ENCODE peak calls at places on chromosomes 7 and 10, in four cellular contexts. S is IMR-90, Z is HepG2, B is K562. W is an unnamed sample.

GRCh38 chr10:123891147-123892011 is at the start of gene CPXM2:
- DNase-seq in S (no peak), Z (no peak), B (no peak), W (no peak)

GRCh38 chr7:3106353-3106752 is 62.7 kb upstream of the CARD11 start:
- DNase-seq in S (no peak), Z (no peak), B (no peak), W (no peak)

GRCh38 chr7:134585897-134586296 is 37.0 kb downstream of the AKR1B15 start:
- DNase-seq in S (no peak), Z (no peak), B (no peak), W (no peak)

GRCh38 chr10:74371696-74372095 is 220.7 kb downstream of the ADK start:
- DNase-seq in S (peak; percentile 51), Z (no peak), B (no peak), W (no peak)

GRCh38 chr10:127618797-127619196 is 69.7 kb downstream of the NPS start:
- DNase-seq in S (no peak), Z (no peak), B (no peak), W (no peak)

GRCh38 chr10:97762816-97763215 is 9.0 kb downstream of the SFRP5 start:
- DNase-seq in S (no peak), Z (peak; percentile 81), B (no peak), W (no peak)

GRCh38 chr7:71244023-71244422 is 112.1 kb downstream of the GALNT17 start:
- DNase-seq in S (no peak), Z (no peak), B (no peak), W (no peak)

GRCh38 chr7:44378744-44379143 is 53.4 kb upstream of the CAMK2B start:
- DNase-seq in S (peak; percentile 92), Z (peak; percentile 75), B (no peak), W (peak; percentile 24)

GRCh38 chr10:124532106-124532641 is 70.6 kb downstream of the LHPP start:
- DNase-seq in S (no peak), Z (peak; percentile 39), B (peak; percentile 55), W (peak; percentile 56)

GRCh38 chr10:88525371-88526079 is 57.6 kb downstream of the RNLS start:
- DNase-seq in S (peak; percentile 72), Z (no peak), B (no peak), W (peak; percentile 50)

GRCh38 chr7:157501576-157501975 is 164.8 kb downstream of the DNAJB6 start:
- DNase-seq in S (no peak), Z (no peak), B (no peak), W (no peak)

GRCh38 chr10:86345296-86346168 is 21.1 kb downstream of the GRID1 start:
- DNase-seq in S (no peak), Z (no peak), B (no peak), W (peak; percentile 84)

GRCh38 chr10:114142018-114142417 is 32.0 kb downstream of the CCDC186 start:
- DNase-seq in S (no peak), Z (no peak), B (no peak), W (no peak)

GRCh38 chr10:110576220-110576619 is 8.7 kb downstream of the SMC3 start:
- DNase-seq in S (peak; percentile 85), Z (no peak), B (no peak), W (no peak)

GRCh38 chr10:76150139-76150885 is 718.9 kb downstream of the LRMDA start:
- DNase-seq in S (peak; percentile 27), Z (peak; percentile 96), B (no peak), W (no peak)

GRCh38 chr10:33273295-33274002 is 61.0 kb downstream of the NRP1 start:
- DNase-seq in S (peak; percentile 96), Z (peak; percentile 36), B (no peak), W (peak; percentile 98)

GRCh38 chr7:158976468-158976848 is 120.1 kb downstream of the DYNC2I1 start:
- DNase-seq in S (no peak), Z (peak; percentile 35), B (no peak), W (no peak)

GRCh38 chr10:72906446-72906845 is 12.9 kb downstream of the OIT3 start:
- DNase-seq in S (peak; percentile 15), Z (no peak), B (no peak), W (no peak)

GRCh38 chr10:36224431-36224985 is 582.4 kb upstream of the FZD8 start:
- DNase-seq in S (peak; percentile 19), Z (no peak), B (no peak), W (no peak)

GRCh38 chr7:94823952-94824351 is 83.4 kb upstream of the PPP1R9A start:
- DNase-seq in S (peak; percentile 1), Z (peak; percentile 44), B (no peak), W (peak; percentile 63)

GRCh38 chr10:124301736-124302135 is 117.0 kb downstream of the OAT start:
- DNase-seq in S (no peak), Z (no peak), B (no peak), W (no peak)

GRCh38 chr7:152342796-152343195 is 93.0 kb downstream of the KMT2C start:
- DNase-seq in S (no peak), Z (no peak), B (no peak), W (no peak)

GRCh38 chr10:86329896-86330680 is 36.5 kb downstream of the GRID1 start:
- DNase-seq in S (no peak), Z (no peak), B (no peak), W (no peak)

GRCh38 chr7:129376778-129377700 is 57.2 kb upstream of the STRIP2 start:
- DNase-seq in S (peak; percentile 65), Z (no peak), B (no peak), W (no peak)

GRCh38 chr10:45464958-45465567 is 91.0 kb downstream of the ALOX5 start:
- DNase-seq in S (peak; percentile 67), Z (peak; percentile 43), B (peak; percentile 86), W (peak; percentile 62)

GRCh38 chr7:6648815-6649104 is 11.6 kb downstream of the ZNF316 start:
- DNase-seq in S (no peak), Z (no peak), B (no peak), W (no peak)

GRCh38 chr7:111756687-111757178 is 194.4 kb upstream of the IMMP2L start:
- DNase-seq in S (peak; percentile 82), Z (no peak), B (no peak), W (no peak)

GRCh38 chr10:122249991-122250750 is 20.9 kb upstream of the BTBD16 start:
- DNase-seq in S (no peak), Z (no peak), B (no peak), W (no peak)

GRCh38 chr7:76372984-76373833 is 14.4 kb upstream of the YWHAG start:
- DNase-seq in S (peak; percentile 83), Z (no peak), B (peak; percentile 86), W (peak; percentile 86)

GRCh38 chr10:103847909-103848468 is 7.4 kb downstream of the SH3PXD2A start:
- DNase-seq in S (no peak), Z (peak; percentile 21), B (no peak), W (no peak)

GRCh38 chr10:33571616-33572015 is 237.1 kb upstream of the NRP1 start:
- DNase-seq in S (peak; percentile 36), Z (no peak), B (no peak), W (no peak)

GRCh38 chr7:32890553-32891045 is 961 bp downstream of the KBTBD2 start:
- DNase-seq in S (peak; percentile 71), Z (peak; percentile 44), B (no peak), W (peak; percentile 60)

GRCh38 chr10:119478111-119479047 is 64.1 kb downstream of the RGS10 start:
- DNase-seq in S (no peak), Z (no peak), B (no peak), W (no peak)

GRCh38 chr10:100989088-100989487 is 1.7 kb downstream of the TWNK start:
- DNase-seq in S (no peak), Z (no peak), B (no peak), W (no peak)

GRCh38 chr7:134896073-134896472 is 90.2 kb upstream of the AGBL3 start:
- DNase-seq in S (no peak), Z (no peak), B (no peak), W (no peak)

GRCh38 chr10:69862882-69863530 is 61.3 kb downstream of the COL13A1 start:
- DNase-seq in S (no peak), Z (no peak), B (no peak), W (no peak)
- TF ChIP-seq USF2 in S (no peak), Z (no peak), B (no peak), W (no peak)

DNA sequence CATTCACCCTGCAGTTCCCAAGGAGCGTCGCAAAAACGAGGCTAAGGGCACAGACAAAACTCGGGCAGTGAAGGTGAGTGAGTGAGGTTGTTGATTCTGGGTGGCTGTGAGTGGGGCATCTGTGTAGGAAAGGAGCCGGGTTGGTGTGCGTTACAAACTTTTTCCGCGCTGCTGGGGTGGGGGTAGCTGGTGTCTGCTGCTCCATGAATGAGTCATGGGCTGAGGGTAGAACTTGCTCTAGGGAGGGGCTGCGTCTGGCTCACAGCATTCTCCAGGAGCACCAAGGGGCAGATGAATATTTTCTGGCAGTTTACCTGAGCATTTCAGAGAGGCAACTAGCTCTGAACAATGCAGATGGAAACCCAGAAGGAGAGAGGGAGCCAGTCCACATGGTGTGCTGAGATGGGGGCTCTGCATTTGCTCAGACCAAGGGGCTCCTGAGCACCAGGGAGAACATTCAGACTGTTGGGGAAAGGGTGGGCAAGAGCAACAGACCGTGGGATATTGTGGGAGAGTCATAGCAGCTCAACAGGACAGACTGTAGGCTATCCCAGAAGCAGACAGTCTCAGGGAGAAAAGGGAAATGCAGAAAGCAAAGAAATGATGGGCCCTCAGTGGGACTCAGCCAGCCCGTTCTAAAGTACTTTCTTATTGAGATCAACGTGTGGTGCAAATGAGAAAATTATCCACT is 18.8 kb downstream of the NOBOX start:
- DNase-seq in S (no peak), Z (no peak), B (no peak), W (no peak)
- TF ChIP-seq MAZ in S (no peak), Z (no peak), B (peak; percentile 22), W (no peak)

GRCh38 chr7:68613405-68613804 is 984.9 kb upstream of the AUTS2 start:
- DNase-seq in S (no peak), Z (no peak), B (no peak), W (no peak)
- TF ChIP-seq USF2 in S (no peak), Z (no peak), B (no peak), W (no peak)

DNA sequence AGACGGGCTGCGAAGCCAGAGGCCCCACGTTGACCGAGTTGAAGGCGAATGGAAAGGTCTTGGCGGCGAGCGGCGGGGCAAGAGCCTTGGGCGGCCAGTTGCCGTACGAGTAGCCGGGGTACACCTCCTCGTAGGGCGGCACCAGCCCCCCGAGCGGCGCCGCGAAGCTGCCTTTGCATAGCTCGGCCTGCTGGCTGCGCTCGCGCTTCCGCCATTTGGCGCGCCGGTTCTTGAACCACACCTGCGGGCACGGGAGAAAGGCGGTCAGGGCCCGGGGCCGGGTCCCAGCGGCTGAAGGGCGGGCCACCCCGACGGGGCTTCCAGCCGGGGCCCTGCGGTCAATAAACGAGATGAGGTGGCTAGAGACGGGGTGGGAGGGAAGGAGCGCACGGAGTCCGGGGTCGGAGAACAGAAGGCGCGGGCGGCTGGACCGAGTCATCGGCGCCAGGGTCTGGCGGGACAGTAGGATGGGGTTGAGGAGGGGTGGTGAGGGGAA is 4.8 kb downstream of the ELOVL3 start:
- DNase-seq in S (no peak), Z (no peak), B (peak; percentile 44), W (peak; percentile 60)
- TF ChIP-seq MAZ in S (no peak), Z (no peak), B (no peak), W (no peak)

GRCh38 chr10:116490028-116490662 is 55.6 kb upstream of the PNLIP start:
- DNase-seq in S (peak; percentile 16), Z (peak; percentile 5), B (peak; percentile 26), W (peak; percentile 15)
- TF ChIP-seq USF2 in S (no peak), Z (no peak), B (no peak), W (no peak)

GRCh38 chr10:93463723-93464511 is 18.2 kb downstream of the MYOF start:
- DNase-seq in S (peak; percentile 71), Z (no peak), B (no peak), W (peak; percentile 70)
- TF ChIP-seq MAZ in S (no peak), Z (no peak), B (no peak), W (no peak)

W was measured in A549.